ENCODE peak calls at places on chromosomes 6 and 20, in six cellular contexts. Q is right lobe of liver, I is heart left ventricle, T is stomach, M is K562, G is uterus. K is an unnamed sample.

GRCh38 chr6:137864812-137865508 is 2.1 kb upstream of the TNFAIP3 start:
- DNase-seq in T (no peak), M (no peak), G (no peak), Q (no peak), I (no peak), K (no peak)

GRCh38 chr20:14312001-14312400 is 25.4 kb downstream of the FLRT3 start:
- DNase-seq in T (no peak), G (no peak), M (no peak), I (no peak), Q (no peak), K (no peak)

GRCh38 chr6:28589234-28589951 is 63.7 kb downstream of the GPX5 start:
- DNase-seq in M (no peak), I (no peak), Q (no peak), T (no peak), G (peak), K (no peak)

GRCh38 chr6:96089173-96089572 is 73.4 kb downstream of the FUT9 start:
- DNase-seq in Q (no peak), T (peak), M (no peak), I (no peak), G (no peak), K (no peak)

GRCh38 chr20:40648505-40649072 is 40.4 kb downstream of the MAFB start:
- DNase-seq in I (no peak), T (no peak), G (no peak), Q (no peak), M (no peak), K (no peak)

GRCh38 chr6:134217516-134218140 is 100.3 kb downstream of the SGK1 start:
- DNase-seq in Q (no peak), I (no peak), M (no peak), G (no peak), T (no peak), K (no peak)

GRCh38 chr20:23159256-23159922 is 73.3 kb upstream of the CD93 start:
- DNase-seq in Q (peak), M (peak), T (peak), G (no peak), I (no peak), K (no peak)

GRCh38 chr6:74343804-74344203 is 647.8 kb downstream of the CD109 start:
- DNase-seq in M (no peak), G (no peak), T (no peak), I (no peak), Q (no peak), K (no peak)

GRCh38 chr6:37131104-37131959 is 38.6 kb upstream of the PIM1 start:
- DNase-seq in T (peak), I (peak), G (peak), M (no peak), Q (peak), K (no peak)

GRCh38 chr6:50030777-50031562 is 9.2 kb upstream of the DEFB110 start:
- DNase-seq in I (no peak), Q (no peak), T (no peak), G (no peak), M (peak), K (peak)

GRCh38 chr6:27582928-27583725 is 110.2 kb upstream of the ZNF184 start:
- DNase-seq in G (no peak), M (peak), T (no peak), I (no peak), Q (no peak), K (peak)

GRCh38 chr6:53263915-53264314 is 84.8 kb downstream of the ELOVL5 start:
- DNase-seq in Q (no peak), G (no peak), T (no peak), I (no peak), M (no peak), K (no peak)

GRCh38 chr6:34414999-34415858 is 10.6 kb downstream of the RPS10 start:
- DNase-seq in Q (no peak), T (peak), I (peak), G (peak), M (peak), K (no peak)

GRCh38 chr20:25254571-25254970 is 6.7 kb downstream of the PYGB start:
- DNase-seq in G (no peak), T (no peak), M (no peak), Q (no peak), I (no peak), K (no peak)

GRCh38 chr6:96610019-96610418 is 47.1 kb downstream of the FHL5 start:
- DNase-seq in I (no peak), G (no peak), M (no peak), T (no peak), Q (no peak), K (no peak)

GRCh38 chr6:126170433-126170832 is 169.5 kb upstream of the CENPW start:
- DNase-seq in M (no peak), I (no peak), T (no peak), G (no peak), Q (no peak), K (no peak)

GRCh38 chr6:82988904-82989303 is 76.7 kb downstream of the UBE3D start:
- DNase-seq in T (no peak), M (peak), Q (no peak), G (no peak), I (no peak), K (no peak)

GRCh38 chr6:3848380-3848779 is 793 bp upstream of the FAM50B start:
- DNase-seq in I (no peak), Q (no peak), G (no peak), M (no peak), T (no peak), K (no peak)

GRCh38 chr20:29873946-29874345 is 1383.5 kb upstream of the DEFB115 start:
- DNase-seq in M (no peak), I (peak), G (no peak), T (peak), Q (peak), K (no peak)

DNA sequence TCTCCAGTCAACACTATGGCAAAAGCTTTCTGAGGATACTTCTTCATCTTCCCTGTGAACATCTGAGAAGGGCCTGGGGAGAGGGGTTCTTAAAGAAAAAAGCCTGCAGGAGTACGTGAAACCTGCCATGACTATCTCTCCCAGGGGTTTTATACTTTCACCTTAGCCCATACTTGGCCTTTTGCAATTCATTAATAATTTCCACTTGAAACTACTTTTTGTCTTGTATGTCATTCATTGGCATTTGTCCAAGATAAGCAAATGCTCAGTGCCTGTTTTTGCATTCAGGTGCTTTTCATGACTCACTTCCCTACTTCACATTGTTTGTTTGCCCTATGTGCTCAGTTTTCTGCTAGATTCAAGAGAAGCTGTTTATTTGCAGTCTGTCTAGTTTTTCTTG is 580.3 kb upstream of the GJE1 start:
- DNase-seq in I (no peak), G (no peak), T (no peak), Q (no peak), M (no peak), K (peak)
- TF ChIP-seq POLR2A in I (no peak), G (no peak), T (no peak), Q (no peak), M (no peak), K (no peak)

DNA sequence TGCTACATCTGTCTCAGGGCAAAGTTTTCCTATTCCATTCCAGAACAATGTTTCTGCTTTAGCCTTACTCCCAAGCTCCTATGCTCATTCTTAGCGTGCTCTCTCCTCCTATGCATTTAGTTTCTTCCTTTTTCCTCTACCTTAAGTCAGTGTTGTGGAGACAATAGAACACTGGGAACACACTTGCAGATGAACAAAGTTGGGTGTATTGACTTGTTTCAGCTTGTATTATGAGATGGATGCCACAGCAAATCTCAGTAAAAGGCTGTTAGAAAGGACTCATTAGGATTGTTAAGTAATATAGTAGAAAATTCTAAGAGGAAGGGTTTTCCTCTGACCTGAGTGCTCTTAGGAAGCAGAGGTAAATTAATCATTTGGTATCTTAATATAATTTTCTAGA is 48.4 kb downstream of the BMP5 start:
- DNase-seq in T (no peak), G (no peak), Q (no peak), I (no peak), M (no peak), K (no peak)
- TF ChIP-seq POLR2A in T (no peak), G (no peak), Q (no peak), I (no peak), M (no peak), K (no peak)

GRCh38 chr6:156827382-156827781 is 50.2 kb downstream of the ARID1B start:
- DNase-seq in G (no peak), I (no peak), T (no peak), M (no peak), Q (no peak), K (no peak)

GRCh38 chr6:156825475-156825874 is 48.3 kb downstream of the ARID1B start:
- DNase-seq in T (no peak), Q (no peak), M (no peak), I (no peak), G (no peak), K (no peak)

GRCh38 chr6:156830126-156830525 is 52.9 kb downstream of the ARID1B start:
- DNase-seq in T (no peak), G (no peak), M (no peak), I (no peak), Q (no peak), K (no peak)

GRCh38 chr6:156826290-156826955 is 49.2 kb downstream of the ARID1B start:
- DNase-seq in M (no peak), I (no peak), Q (no peak), G (no peak), T (no peak), K (no peak)

GRCh38 chr6:156828280-156828703 is 51.1 kb downstream of the ARID1B start:
- DNase-seq in T (no peak), Q (no peak), G (no peak), I (no peak), M (no peak), K (peak)
- TF ChIP-seq POLR2A in T (no peak), Q (no peak), G (no peak), I (no peak), M (no peak), K (no peak)

GRCh38 chr6:158796353-158796752 is 22.8 kb downstream of the EZR start:
- DNase-seq in M (no peak), Q (no peak), T (peak), I (no peak), G (no peak), K (no peak)

GRCh38 chr6:158801655-158802294 is 17.4 kb downstream of the EZR start:
- DNase-seq in G (no peak), T (peak), M (no peak), Q (no peak), I (peak), K (no peak)

GRCh38 chr6:158798311-158798710 is 20.9 kb downstream of the EZR start:
- DNase-seq in I (no peak), T (peak), M (no peak), Q (no peak), G (no peak), K (no peak)

GRCh38 chr6:158797331-158798202 is 21.6 kb downstream of the EZR start:
- DNase-seq in I (no peak), M (no peak), T (peak), G (no peak), Q (no peak), K (no peak)

GRCh38 chr6:158799051-158799792 is 19.9 kb downstream of the EZR start:
- DNase-seq in Q (peak), M (no peak), I (no peak), G (no peak), T (peak), K (no peak)
- TF ChIP-seq POLR2A in Q (no peak), M (no peak), I (no peak), G (no peak), T (no peak), K (no peak)

DNA sequence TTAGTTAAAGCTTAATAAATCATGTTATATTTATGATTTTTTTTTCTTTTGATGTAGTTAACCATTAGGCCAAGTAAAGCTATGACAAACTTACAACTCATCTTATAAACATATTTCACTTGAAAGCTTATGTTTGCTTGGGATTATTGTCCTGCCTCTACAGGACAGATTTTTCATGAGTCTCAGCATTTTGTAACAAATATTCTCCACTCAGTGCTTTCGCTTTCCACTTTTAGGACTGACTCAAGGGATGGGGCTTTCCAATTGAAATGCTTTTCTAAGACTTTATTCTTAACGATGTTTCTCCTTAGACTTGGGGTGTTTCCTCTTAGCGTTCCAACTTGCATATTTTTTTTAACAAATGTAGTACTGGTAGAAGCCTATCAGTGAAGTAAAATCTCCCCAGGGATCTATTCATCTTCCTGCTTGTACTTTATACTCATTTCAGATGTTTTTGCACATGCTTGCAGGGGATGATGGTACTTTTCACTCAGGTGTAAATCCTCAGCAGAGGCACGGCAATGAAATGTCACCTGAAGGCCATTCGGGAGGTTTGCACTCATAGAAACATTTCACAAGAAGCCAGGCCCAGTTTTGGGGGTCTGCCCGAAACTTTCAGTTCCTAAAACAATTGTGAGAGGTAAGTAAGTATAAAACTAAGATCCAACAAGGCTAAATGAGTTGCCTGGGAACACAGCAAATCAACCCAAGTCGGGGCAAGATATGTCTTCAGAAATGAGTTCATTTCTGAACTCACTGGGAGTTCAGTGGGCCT is 298.1 kb upstream of the FOXQ1 start:
- DNase-seq in Q (no peak), G (no peak), M (no peak), I (no peak), T (no peak), K (no peak)
- TF ChIP-seq POLR2A in Q (no peak), G (no peak), M (no peak), I (no peak), T (no peak), K (no peak)

GRCh38 chr6:11514672-11515071 is 22.9 kb upstream of the TMEM170B start:
- DNase-seq in M (no peak), G (no peak), T (no peak), I (no peak), Q (no peak), K (no peak)
- TF ChIP-seq POLR2A in M (no peak), G (no peak), T (no peak), I (no peak), Q (no peak), K (no peak)

GRCh38 chr20:8621021-8621420 is 447.9 kb upstream of the PLCB4 start:
- DNase-seq in I (no peak), M (no peak), T (no peak), G (no peak), Q (no peak), K (no peak)

GRCh38 chr20:8627386-8628030 is 441.4 kb upstream of the PLCB4 start:
- DNase-seq in I (peak), G (no peak), Q (no peak), T (no peak), M (no peak), K (no peak)

GRCh38 chr20:8624616-8625015 is 444.3 kb upstream of the PLCB4 start:
- DNase-seq in Q (no peak), G (no peak), I (no peak), T (no peak), M (no peak), K (no peak)

GRCh38 chr20:8624046-8624445 is 444.8 kb upstream of the PLCB4 start:
- DNase-seq in T (no peak), G (no peak), Q (no peak), I (no peak), M (no peak), K (no peak)
- TF ChIP-seq POLR2A in T (no peak), G (no peak), Q (no peak), I (no peak), M (no peak), K (no peak)

GRCh38 chr20:49270177-49270576 is 7.7 kb downstream of the ZNFX1 start:
- DNase-seq in Q (no peak), I (no peak), G (no peak), T (no peak), M (no peak), K (no peak)
- TF ChIP-seq POLR2A in Q (no peak), I (no peak), G (no peak), T (no peak), M (no peak), K (no peak)

GRCh38 chr20:35702824-35703695 is 3.9 kb downstream of the ROMO1 start:
- DNase-seq in Q (no peak), G (peak), T (no peak), I (no peak), M (no peak), K (no peak)
- TF ChIP-seq POLR2A in Q (no peak), G (no peak), T (no peak), I (no peak), M (peak), K (no peak)

GRCh38 chr6:158038291-158039177 is 56.9 kb downstream of the SYNJ2 start:
- DNase-seq in M (no peak), G (no peak), I (no peak), T (no peak), Q (no peak), K (no peak)

GRCh38 chr6:158039178-158039557 is 57.5 kb downstream of the SYNJ2 start:
- DNase-seq in M (no peak), Q (no peak), I (no peak), T (no peak), G (no peak), K (no peak)

GRCh38 chr6:158040804-158041347 is 59.2 kb downstream of the SYNJ2 start:
- DNase-seq in I (no peak), M (no peak), G (no peak), T (no peak), Q (peak), K (no peak)

GRCh38 chr6:158040051-158040803 is 58.6 kb downstream of the SYNJ2 start:
- DNase-seq in I (no peak), Q (no peak), M (peak), G (peak), T (no peak), K (peak)

GRCh38 chr6:158039571-158040050 is 57.9 kb downstream of the SYNJ2 start:
- DNase-seq in T (no peak), Q (peak), G (peak), M (peak), I (no peak), K (no peak)
- TF ChIP-seq POLR2A in T (no peak), Q (no peak), G (no peak), M (no peak), I (no peak), K (no peak)